ENCODE peak calls at places on chromosomes 7 and 10, in ten cellular contexts. One of them, this sample, is unnamed.

GRCh38 chr10:82796510-82796909 is 921.5 kb downstream of the NRG3 start:
- DNase-seq in transverse colon: no peak
- DNase-seq in tibial artery: no peak
- DNase-seq in astrocyte of the spinal cord: peak; percentile 22
- DNase-seq in gastrocnemius medialis: no peak
- DNase-seq in thyroid gland: no peak
- DNase-seq in body of pancreas: no peak
- DNase-seq in cardiac fibroblast: peak; percentile 8
- DNase-seq in mucosa of descending colon: no peak
- DNase-seq in AG04449: no peak
- DNase-seq in this sample: no peak

GRCh38 chr10:76918106-76918505 is 719.5 kb downstream of the KCNMA1 start:
- DNase-seq in transverse colon: no peak
- DNase-seq in astrocyte of the spinal cord: no peak
- DNase-seq in body of pancreas: no peak
- DNase-seq in cardiac fibroblast: no peak
- DNase-seq in mucosa of descending colon: no peak
- DNase-seq in thyroid gland: no peak
- DNase-seq in gastrocnemius medialis: no peak
- DNase-seq in tibial artery: no peak
- DNase-seq in AG04449: no peak
- DNase-seq in this sample: no peak

GRCh38 chr10:83607959-83608745 is 531.2 kb upstream of the GHITM start:
- DNase-seq in gastrocnemius medialis: no peak
- DNase-seq in body of pancreas: no peak
- DNase-seq in thyroid gland: no peak
- DNase-seq in mucosa of descending colon: no peak
- DNase-seq in transverse colon: no peak
- DNase-seq in cardiac fibroblast: peak; percentile 31
- DNase-seq in astrocyte of the spinal cord: peak; percentile 57
- DNase-seq in tibial artery: no peak
- DNase-seq in AG04449: no peak
- DNase-seq in this sample: no peak

GRCh38 chr10:118900617-118901016 is 128.9 kb upstream of the NANOS1 start:
- DNase-seq in body of pancreas: no peak
- DNase-seq in AG04449: no peak
- DNase-seq in astrocyte of the spinal cord: no peak
- DNase-seq in transverse colon: no peak
- DNase-seq in tibial artery: no peak
- DNase-seq in thyroid gland: no peak
- DNase-seq in mucosa of descending colon: no peak
- DNase-seq in gastrocnemius medialis: no peak
- DNase-seq in cardiac fibroblast: no peak
- DNase-seq in this sample: no peak

GRCh38 chr7:44277851-44278250 is 47.5 kb downstream of the CAMK2B start:
- DNase-seq in astrocyte of the spinal cord: no peak
- DNase-seq in mucosa of descending colon: peak; percentile 3
- DNase-seq in transverse colon: peak; percentile 1
- DNase-seq in AG04449: no peak
- DNase-seq in cardiac fibroblast: peak; percentile 78
- DNase-seq in gastrocnemius medialis: peak; percentile 94
- DNase-seq in tibial artery: peak; percentile 61
- DNase-seq in thyroid gland: peak; percentile 42
- DNase-seq in body of pancreas: no peak
- DNase-seq in this sample: no peak

GRCh38 chr10:97426776-97427570 is 982 bp downstream of the PGAM1 start:
- DNase-seq in cardiac fibroblast: no peak
- DNase-seq in thyroid gland: peak; percentile 62
- DNase-seq in tibial artery: no peak
- DNase-seq in gastrocnemius medialis: no peak
- DNase-seq in mucosa of descending colon: no peak
- DNase-seq in astrocyte of the spinal cord: peak; percentile 18
- DNase-seq in transverse colon: no peak
- DNase-seq in AG04449: no peak
- DNase-seq in body of pancreas: no peak
- DNase-seq in this sample: no peak

GRCh38 chr10:94623572-94623971 is 60.0 kb upstream of the CYP2C18 start:
- DNase-seq in gastrocnemius medialis: no peak
- DNase-seq in mucosa of descending colon: no peak
- DNase-seq in AG04449: no peak
- DNase-seq in transverse colon: no peak
- DNase-seq in cardiac fibroblast: no peak
- DNase-seq in tibial artery: no peak
- DNase-seq in thyroid gland: no peak
- DNase-seq in astrocyte of the spinal cord: no peak
- DNase-seq in body of pancreas: no peak
- DNase-seq in this sample: no peak

GRCh38 chr10:126080879-126081331 is 184.5 kb downstream of the FANK1 start:
- DNase-seq in AG04449: peak; percentile 67
- DNase-seq in mucosa of descending colon: no peak
- DNase-seq in thyroid gland: no peak
- DNase-seq in body of pancreas: no peak
- DNase-seq in tibial artery: no peak
- DNase-seq in cardiac fibroblast: peak; percentile 68
- DNase-seq in gastrocnemius medialis: no peak
- DNase-seq in transverse colon: no peak
- DNase-seq in astrocyte of the spinal cord: peak; percentile 91
- DNase-seq in this sample: no peak

GRCh38 chr7:148374698-148375259 is 215.8 kb upstream of the C7orf33 start:
- DNase-seq in transverse colon: no peak
- DNase-seq in AG04449: no peak
- DNase-seq in thyroid gland: no peak
- DNase-seq in body of pancreas: no peak
- DNase-seq in astrocyte of the spinal cord: no peak
- DNase-seq in cardiac fibroblast: no peak
- DNase-seq in gastrocnemius medialis: no peak
- DNase-seq in mucosa of descending colon: no peak
- DNase-seq in tibial artery: no peak
- DNase-seq in this sample: no peak

GRCh38 chr7:494261-494687 is 25.4 kb downstream of the PDGFA start:
- DNase-seq in transverse colon: no peak
- DNase-seq in tibial artery: peak; percentile 64
- DNase-seq in thyroid gland: no peak
- DNase-seq in gastrocnemius medialis: no peak
- DNase-seq in cardiac fibroblast: no peak
- DNase-seq in body of pancreas: no peak
- DNase-seq in mucosa of descending colon: peak; percentile 25
- DNase-seq in astrocyte of the spinal cord: no peak
- DNase-seq in AG04449: no peak
- DNase-seq in this sample: no peak

GRCh38 chr10:72593963-72594362 is 31.9 kb downstream of the MICU1 start:
- DNase-seq in AG04449: no peak
- DNase-seq in astrocyte of the spinal cord: no peak
- DNase-seq in mucosa of descending colon: no peak
- DNase-seq in gastrocnemius medialis: no peak
- DNase-seq in body of pancreas: no peak
- DNase-seq in thyroid gland: no peak
- DNase-seq in tibial artery: no peak
- DNase-seq in cardiac fibroblast: peak; percentile 8
- DNase-seq in transverse colon: no peak
- DNase-seq in this sample: no peak

GRCh38 chr7:25643770-25644394 is 415.6 kb upstream of the NPVF start:
- DNase-seq in astrocyte of the spinal cord: no peak
- DNase-seq in cardiac fibroblast: no peak
- DNase-seq in body of pancreas: no peak
- DNase-seq in transverse colon: no peak
- DNase-seq in tibial artery: no peak
- DNase-seq in thyroid gland: no peak
- DNase-seq in gastrocnemius medialis: no peak
- DNase-seq in mucosa of descending colon: no peak
- DNase-seq in AG04449: no peak
- DNase-seq in this sample: no peak
- TF ChIP-seq CTCF in astrocyte of the spinal cord: no peak
- TF ChIP-seq CTCF in cardiac fibroblast: no peak
- TF ChIP-seq CTCF in body of pancreas: no peak
- TF ChIP-seq CTCF in transverse colon: no peak
- TF ChIP-seq CTCF in tibial artery: no peak
- TF ChIP-seq CTCF in thyroid gland: no peak
- TF ChIP-seq CTCF in gastrocnemius medialis: no peak
- TF ChIP-seq CTCF in mucosa of descending colon: no peak
- TF ChIP-seq CTCF in AG04449: no peak
- TF ChIP-seq CTCF in this sample: no peak

DNA sequence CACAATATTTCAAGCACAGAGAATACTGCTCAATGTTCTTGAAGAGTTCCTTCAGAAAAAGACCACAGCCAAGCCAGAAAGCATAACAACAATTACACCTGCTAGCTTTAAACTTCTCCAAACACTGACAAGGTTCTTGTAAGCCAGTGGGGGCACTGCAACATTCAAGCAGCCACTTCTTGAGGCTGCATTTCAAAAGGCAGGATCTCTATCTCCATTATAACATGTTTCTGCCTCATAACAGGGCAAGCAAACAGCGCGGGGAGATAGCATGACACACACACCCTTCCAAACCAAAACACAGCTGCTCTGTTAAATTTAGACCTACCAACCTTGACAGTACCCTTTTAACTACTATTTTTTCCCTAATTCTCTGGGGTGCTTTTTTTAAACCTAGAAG is 30.8 kb downstream of the CHCHD3 start:
- DNase-seq in body of pancreas: peak; percentile 39
- DNase-seq in transverse colon: no peak
- DNase-seq in tibial artery: no peak
- DNase-seq in thyroid gland: peak; percentile 18
- DNase-seq in gastrocnemius medialis: no peak
- DNase-seq in mucosa of descending colon: no peak
- DNase-seq in astrocyte of the spinal cord: peak; percentile 27
- DNase-seq in AG04449: no peak
- DNase-seq in cardiac fibroblast: peak; percentile 58
- DNase-seq in this sample: no peak
- TF ChIP-seq CTCF in body of pancreas: peak; percentile 47
- TF ChIP-seq CTCF in transverse colon: no peak
- TF ChIP-seq CTCF in tibial artery: peak; percentile 28
- TF ChIP-seq CTCF in thyroid gland: no peak
- TF ChIP-seq CTCF in gastrocnemius medialis: no peak
- TF ChIP-seq CTCF in mucosa of descending colon: no peak
- TF ChIP-seq CTCF in astrocyte of the spinal cord: peak; percentile 43
- TF ChIP-seq CTCF in AG04449: no peak
- TF ChIP-seq CTCF in cardiac fibroblast: peak; percentile 39
- TF ChIP-seq CTCF in this sample: no peak

GRCh38 chr7:63900394-63901203 is 98.0 kb upstream of the ZNF722 start:
- DNase-seq in astrocyte of the spinal cord: no peak
- DNase-seq in body of pancreas: peak; percentile 97
- DNase-seq in transverse colon: peak; percentile 67
- DNase-seq in tibial artery: peak; percentile 94
- DNase-seq in gastrocnemius medialis: peak; percentile 79
- DNase-seq in mucosa of descending colon: peak; percentile 94
- DNase-seq in AG04449: no peak
- DNase-seq in cardiac fibroblast: no peak
- DNase-seq in thyroid gland: peak; percentile 94
- DNase-seq in this sample: peak; percentile 67
- TF ChIP-seq CTCF in astrocyte of the spinal cord: no peak
- TF ChIP-seq CTCF in body of pancreas: peak; percentile 10
- TF ChIP-seq CTCF in transverse colon: no peak
- TF ChIP-seq CTCF in tibial artery: no peak
- TF ChIP-seq CTCF in gastrocnemius medialis: no peak
- TF ChIP-seq CTCF in mucosa of descending colon: no peak
- TF ChIP-seq CTCF in AG04449: no peak
- TF ChIP-seq CTCF in cardiac fibroblast: no peak
- TF ChIP-seq CTCF in thyroid gland: no peak
- TF ChIP-seq CTCF in this sample: no peak

GRCh38 chr7:111210996-111211395 is 120.1 kb downstream of the LRRN3 start:
- DNase-seq in gastrocnemius medialis: no peak
- DNase-seq in transverse colon: no peak
- DNase-seq in tibial artery: no peak
- DNase-seq in body of pancreas: no peak
- DNase-seq in AG04449: no peak
- DNase-seq in mucosa of descending colon: no peak
- DNase-seq in thyroid gland: no peak
- DNase-seq in astrocyte of the spinal cord: peak; percentile 58
- DNase-seq in cardiac fibroblast: peak; percentile 35
- DNase-seq in this sample: no peak

GRCh38 chr7:111215550-111215949 is 124.6 kb downstream of the LRRN3 start:
- DNase-seq in transverse colon: no peak
- DNase-seq in tibial artery: no peak
- DNase-seq in cardiac fibroblast: no peak
- DNase-seq in body of pancreas: no peak
- DNase-seq in mucosa of descending colon: no peak
- DNase-seq in astrocyte of the spinal cord: no peak
- DNase-seq in gastrocnemius medialis: no peak
- DNase-seq in AG04449: no peak
- DNase-seq in thyroid gland: no peak
- DNase-seq in this sample: no peak

GRCh38 chr7:111210043-111210442 is 119.1 kb downstream of the LRRN3 start:
- DNase-seq in transverse colon: no peak
- DNase-seq in body of pancreas: no peak
- DNase-seq in gastrocnemius medialis: no peak
- DNase-seq in thyroid gland: no peak
- DNase-seq in cardiac fibroblast: no peak
- DNase-seq in astrocyte of the spinal cord: no peak
- DNase-seq in mucosa of descending colon: no peak
- DNase-seq in tibial artery: no peak
- DNase-seq in AG04449: no peak
- DNase-seq in this sample: no peak

GRCh38 chr7:111212857-111213523 is 122.1 kb downstream of the LRRN3 start:
- DNase-seq in thyroid gland: no peak
- DNase-seq in astrocyte of the spinal cord: no peak
- DNase-seq in gastrocnemius medialis: no peak
- DNase-seq in cardiac fibroblast: no peak
- DNase-seq in transverse colon: no peak
- DNase-seq in tibial artery: no peak
- DNase-seq in body of pancreas: no peak
- DNase-seq in AG04449: no peak
- DNase-seq in mucosa of descending colon: no peak
- DNase-seq in this sample: no peak
- TF ChIP-seq CTCF in thyroid gland: no peak
- TF ChIP-seq CTCF in astrocyte of the spinal cord: no peak
- TF ChIP-seq CTCF in gastrocnemius medialis: no peak
- TF ChIP-seq CTCF in cardiac fibroblast: no peak
- TF ChIP-seq CTCF in transverse colon: no peak
- TF ChIP-seq CTCF in tibial artery: no peak
- TF ChIP-seq CTCF in body of pancreas: no peak
- TF ChIP-seq CTCF in AG04449: no peak
- TF ChIP-seq CTCF in mucosa of descending colon: no peak
- TF ChIP-seq CTCF in this sample: no peak

GRCh38 chr7:158782638-158783490 is 46.4 kb downstream of the ESYT2 start:
- DNase-seq in astrocyte of the spinal cord: peak; percentile 50
- DNase-seq in cardiac fibroblast: peak; percentile 60
- DNase-seq in thyroid gland: peak; percentile 18
- DNase-seq in AG04449: no peak
- DNase-seq in tibial artery: peak; percentile 95
- DNase-seq in transverse colon: peak; percentile 41
- DNase-seq in mucosa of descending colon: peak; percentile 42
- DNase-seq in body of pancreas: peak; percentile 15
- DNase-seq in gastrocnemius medialis: peak; percentile 83
- DNase-seq in this sample: peak; percentile 33
- TF ChIP-seq CTCF in astrocyte of the spinal cord: peak; percentile 49
- TF ChIP-seq CTCF in cardiac fibroblast: peak; percentile 44
- TF ChIP-seq CTCF in thyroid gland: no peak
- TF ChIP-seq CTCF in AG04449: peak; percentile 17
- TF ChIP-seq CTCF in tibial artery: peak; percentile 71
- TF ChIP-seq CTCF in transverse colon: peak; percentile 33
- TF ChIP-seq CTCF in mucosa of descending colon: no peak
- TF ChIP-seq CTCF in body of pancreas: peak; percentile 18
- TF ChIP-seq CTCF in gastrocnemius medialis: peak; percentile 62
- TF ChIP-seq CTCF in this sample: no peak

DNA sequence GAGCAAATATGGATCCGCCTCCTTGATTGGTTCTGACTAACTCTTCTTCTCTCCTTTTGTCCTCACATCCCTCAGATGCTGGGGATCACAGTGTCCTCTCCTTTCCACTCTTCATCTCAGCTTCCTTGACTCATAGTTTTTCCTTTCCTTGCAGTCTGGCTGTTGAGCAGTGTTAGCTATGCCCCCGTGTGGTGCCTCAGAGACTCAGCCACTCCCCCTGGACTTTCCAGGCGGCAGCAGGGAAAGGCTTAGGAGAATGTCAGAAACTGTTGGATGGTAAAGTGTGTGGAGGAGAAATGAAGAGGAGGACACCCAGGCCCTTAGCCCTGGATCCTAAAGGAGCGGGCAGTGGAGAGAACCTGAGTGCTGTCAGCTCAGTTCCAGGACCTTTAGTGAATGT is 267.5 kb downstream of the CELF2 start:
- DNase-seq in transverse colon: no peak
- DNase-seq in astrocyte of the spinal cord: no peak
- DNase-seq in tibial artery: no peak
- DNase-seq in cardiac fibroblast: peak; percentile 3
- DNase-seq in gastrocnemius medialis: no peak
- DNase-seq in thyroid gland: no peak
- DNase-seq in body of pancreas: no peak
- DNase-seq in mucosa of descending colon: no peak
- DNase-seq in AG04449: no peak
- DNase-seq in this sample: no peak
- TF ChIP-seq CTCF in transverse colon: no peak
- TF ChIP-seq CTCF in astrocyte of the spinal cord: no peak
- TF ChIP-seq CTCF in tibial artery: no peak
- TF ChIP-seq CTCF in cardiac fibroblast: no peak
- TF ChIP-seq CTCF in gastrocnemius medialis: no peak
- TF ChIP-seq CTCF in thyroid gland: no peak
- TF ChIP-seq CTCF in body of pancreas: no peak
- TF ChIP-seq CTCF in mucosa of descending colon: no peak
- TF ChIP-seq CTCF in AG04449: peak; percentile 21
- TF ChIP-seq CTCF in this sample: no peak

This sample was measured in Calu3.